ENCODE peak calls at places on chromosomes 12 and 14, in seven cellular contexts. P is GM20000, G is fibroblast of mammary gland, D is cardiac fibroblast, R is tibial artery, X is tibial nerve, Y is AG09309. V is an unnamed sample.

GRCh38 chr12:114405199-114405448 is 820 bp downstream of the TBX5 start:
- DNase-seq in P (no peak), G (no peak), D (peak; percentile 36), R (no peak), X (no peak), Y (no peak), V (no peak)

GRCh38 chr14:32364941-32365340 is 35.8 kb downstream of the AKAP6 start:
- DNase-seq in P (no peak), G (no peak), D (no peak), R (no peak), X (no peak), Y (no peak), V (no peak)

GRCh38 chr12:13570005-13570694 is 373.6 kb downstream of the EMP1 start:
- DNase-seq in P (no peak), G (peak; percentile 65), D (peak; percentile 9), R (no peak), X (no peak), Y (no peak), V (peak; percentile 69)

GRCh38 chr12:112900298-112901145 is 6.2 kb upstream of the OAS1 start:
- DNase-seq in P (peak; percentile 58), G (peak; percentile 53), D (peak; percentile 56), R (peak; percentile 40), X (no peak), Y (no peak), V (peak; percentile 74)

GRCh38 chr14:53035796-53036195 is 84.9 kb upstream of the FERMT2 start:
- DNase-seq in P (no peak), G (peak; percentile 51), D (peak; percentile 49), R (no peak), X (no peak), Y (no peak), V (no peak)

GRCh38 chr12:229441-230191 is 15.7 kb upstream of the SLC6A12 start:
- DNase-seq in P (no peak), G (no peak), D (no peak), R (no peak), X (no peak), Y (no peak), V (no peak)

GRCh38 chr14:97887690-97888089 is 1090.5 kb downstream of the VRK1 start:
- DNase-seq in P (no peak), G (no peak), D (no peak), R (no peak), X (no peak), Y (no peak), V (peak; percentile 35)

GRCh38 chr12:27571463-27571862 is 47.5 kb downstream of the PPFIBP1 start:
- DNase-seq in P (no peak), G (peak; percentile 98), D (peak; percentile 95), R (no peak), X (no peak), Y (peak; percentile 69), V (peak; percentile 51)

GRCh38 chr14:68397827-68398226 is 395.0 kb downstream of the ZFP36L1 start:
- DNase-seq in P (no peak), G (peak; percentile 83), D (no peak), R (no peak), X (no peak), Y (no peak), V (peak; percentile 25)

GRCh38 chr12:125125271-125125670 is 60.0 kb downstream of the AACS start:
- DNase-seq in P (no peak), G (no peak), D (no peak), R (no peak), X (no peak), Y (no peak), V (no peak)

DNA sequence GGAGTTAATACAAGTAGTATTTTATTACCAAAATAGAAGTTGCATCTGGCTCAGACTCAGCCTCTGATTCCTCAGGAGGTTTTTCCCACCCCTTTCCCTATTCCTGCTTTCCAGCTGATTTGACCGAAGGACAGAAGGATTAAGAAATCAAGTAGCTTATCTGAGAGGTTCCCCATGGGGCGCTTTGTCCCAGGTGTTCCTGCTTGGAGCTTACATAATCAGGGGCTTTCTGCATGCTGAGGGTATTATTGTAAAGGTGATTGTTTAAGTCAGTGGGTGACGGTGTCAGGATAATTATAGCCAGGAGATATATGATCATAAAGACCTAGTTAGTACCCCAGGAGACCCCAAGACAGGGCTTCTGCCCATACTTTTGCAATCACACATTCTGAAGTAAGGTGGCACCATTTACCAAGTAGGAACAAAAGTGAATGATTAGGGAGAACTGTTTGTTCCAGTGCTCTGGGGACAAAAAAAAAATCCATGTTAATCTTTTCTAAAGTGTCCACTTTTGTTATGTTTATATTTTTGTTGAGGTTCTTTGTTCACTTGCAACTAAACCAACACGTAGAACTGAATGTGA is 921.3 kb downstream of the NRXN3 start:
- DNase-seq in P (no peak), G (no peak), D (no peak), R (no peak), X (no peak), Y (no peak), V (no peak)
- TF ChIP-seq CTCF in P (no peak), G (no peak), D (no peak), R (no peak), X (no peak), Y (no peak), V (no peak)

DNA sequence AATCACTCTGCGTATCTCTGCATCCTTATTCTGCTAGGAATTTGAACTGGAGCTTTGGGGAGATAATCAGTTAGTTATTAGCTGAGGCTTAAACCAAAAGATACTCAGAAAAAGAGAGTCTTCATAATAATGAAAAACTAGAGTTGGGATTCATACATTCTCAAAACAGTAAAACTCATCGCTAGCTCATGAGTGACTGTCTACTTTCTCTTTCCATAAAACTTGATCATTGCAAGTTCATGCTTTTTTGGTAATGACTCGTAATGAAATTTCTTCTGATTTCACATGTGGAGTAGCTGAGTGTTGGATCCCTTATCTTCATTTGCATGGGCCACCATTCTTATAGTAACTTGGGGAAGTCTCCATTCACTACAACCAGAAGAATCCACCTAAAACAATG is 397.7 kb downstream of the PDZRN4 start:
- DNase-seq in P (no peak), G (no peak), D (no peak), R (no peak), X (no peak), Y (no peak), V (no peak)
- TF ChIP-seq CTCF in P (no peak), G (no peak), D (no peak), R (no peak), X (no peak), Y (no peak), V (no peak)

GRCh38 chr12:68686262-68686594 is 550 bp upstream of the NUP107 start:
- DNase-seq in P (no peak), G (no peak), D (no peak), R (no peak), X (no peak), Y (no peak), V (no peak)

GRCh38 chr12:68686595-68687521 is at the start of gene NUP107:
- DNase-seq in P (peak; percentile 92), G (peak; percentile 99), D (peak; percentile 99), R (peak; percentile 99), X (peak; percentile 97), Y (peak; percentile 96), V (peak; percentile 99)
- TF ChIP-seq CTCF in P (no peak), G (peak; percentile 7), D (peak; percentile 28), R (peak; percentile 29), X (no peak), Y (peak; percentile 47), V (no peak)

GRCh38 chr14:94543450-94544123 is 17.7 kb upstream of the SERPINA4 start:
- DNase-seq in P (no peak), G (no peak), D (no peak), R (no peak), X (no peak), Y (no peak), V (no peak)
- TF ChIP-seq CTCF in P (no peak), G (no peak), D (no peak), R (no peak), X (no peak), Y (no peak), V (no peak)

GRCh38 chr12:108099085-108099484 is 30.0 kb upstream of the WSCD2 start:
- DNase-seq in P (no peak), G (no peak), D (no peak), R (no peak), X (no peak), Y (no peak), V (peak; percentile 18)
- TF ChIP-seq CTCF in P (no peak), G (no peak), D (no peak), R (peak; percentile 42), X (no peak), Y (peak; percentile 22), V (no peak)

DNA sequence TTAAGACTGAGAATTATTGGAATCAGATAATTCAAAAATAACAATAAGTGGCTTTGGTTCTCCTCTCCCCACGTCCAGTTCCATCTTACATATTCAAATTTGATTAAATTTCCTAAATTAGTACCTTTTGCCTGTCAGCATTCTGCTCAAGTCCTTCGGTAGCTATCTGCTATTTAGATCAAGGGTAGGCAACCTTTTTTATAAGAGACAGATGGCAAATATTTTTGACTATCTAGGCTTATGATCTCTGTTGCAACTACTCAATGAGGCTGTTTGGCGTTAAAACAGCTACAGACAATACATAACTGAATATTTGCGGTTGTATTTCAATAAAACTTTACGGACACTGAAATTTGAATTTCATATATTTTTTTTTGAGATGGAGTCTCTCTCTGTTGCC is 21.7 kb downstream of the L2HGDH start:
- DNase-seq in P (no peak), G (no peak), D (no peak), R (no peak), X (no peak), Y (no peak), V (no peak)
- TF ChIP-seq CTCF in P (no peak), G (no peak), D (no peak), R (no peak), X (no peak), Y (no peak), V (no peak)

GRCh38 chr12:88153959-88154358 is 11.9 kb downstream of the TMTC3 start:
- DNase-seq in P (no peak), G (peak; percentile 76), D (peak; percentile 84), R (no peak), X (no peak), Y (peak; percentile 11), V (peak; percentile 46)
- TF ChIP-seq CTCF in P (no peak), G (peak; percentile 38), D (peak; percentile 22), R (peak; percentile 20), X (no peak), Y (peak; percentile 20), V (peak; percentile 50)

DNA sequence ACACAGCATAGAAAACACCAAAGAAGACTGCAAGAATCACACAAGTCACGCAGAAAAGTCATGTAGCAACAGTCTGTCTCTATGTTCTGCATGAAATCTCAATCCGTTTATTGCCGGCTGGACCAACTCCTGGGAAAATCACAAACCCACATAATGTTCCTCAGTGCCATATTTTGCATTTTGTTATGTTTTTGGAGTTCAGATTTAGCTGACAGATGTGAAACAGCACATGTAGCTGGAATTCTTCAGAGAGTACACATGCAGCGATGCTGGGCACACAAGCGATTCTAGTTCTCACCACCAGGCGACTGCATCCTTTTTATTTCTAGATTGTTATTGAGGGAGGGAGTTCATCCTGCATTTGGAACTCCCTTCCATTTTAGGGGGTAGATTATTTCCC is 193.2 kb downstream of the APAF1 start:
- DNase-seq in P (no peak), G (peak; percentile 5), D (no peak), R (no peak), X (no peak), Y (no peak), V (peak; percentile 12)
- TF ChIP-seq CTCF in P (no peak), G (peak; percentile 50), D (peak; percentile 35), R (peak; percentile 11), X (peak; percentile 17), Y (peak; percentile 56), V (no peak)

GRCh38 chr12:120822832-120823503 is 81.2 kb downstream of the SPPL3 start:
- DNase-seq in P (no peak), G (no peak), D (no peak), R (no peak), X (no peak), Y (no peak), V (no peak)
- TF ChIP-seq CTCF in P (no peak), G (no peak), D (no peak), R (no peak), X (no peak), Y (no peak), V (no peak)